ENCODE peak calls at places on chromosomes 12 and 14, in seven cellular contexts. N is germinal center; O is stomach; S is AG08395; B is Ammon's horn; A is activated T-helper 9 cell treated with anti-CD3 and anti-CD28 coated beads, Interleukin-2, amount 50 U/mL, for 16 hours; Y is WTC11. H is an unnamed sample.

GRCh38 chr12:92408072-92408900 is 262.6 kb upstream of the BTG1 start:
- DNase-seq in S (no peak), N (peak; percentile 50), Y (peak; percentile 55), A (no peak), B (no peak), O (peak; percentile 31), H (peak; percentile 41)

GRCh38 chr12:117522559-117522958 is 161.1 kb upstream of the NOS1 start:
- DNase-seq in S (no peak), B (no peak), O (no peak), N (no peak), A (no peak), Y (no peak), H (no peak)

GRCh38 chr14:64092940-64093339 is 201.2 kb downstream of the ESR2 start:
- DNase-seq in S (no peak), Y (no peak), N (no peak), A (no peak), O (no peak), B (no peak), H (no peak)

GRCh38 chr12:114952573-114953196 is 268.7 kb upstream of the TBX3 start:
- DNase-seq in N (no peak), A (no peak), B (peak; percentile 5), Y (no peak), O (no peak), S (no peak), H (no peak)

GRCh38 chr12:52212701-52213540 is 20.1 kb upstream of the KRT7 start:
- DNase-seq in A (no peak), O (no peak), S (no peak), Y (peak; percentile 9), B (no peak), N (no peak), H (no peak)

GRCh38 chr12:108446766-108447165 is 68.3 kb upstream of the FICD start:
- DNase-seq in B (no peak), N (no peak), S (peak; percentile 48), Y (no peak), O (no peak), A (no peak), H (no peak)

GRCh38 chr12:62676521-62677307 is 210.1 kb downstream of the MON2 start:
- DNase-seq in O (no peak), Y (no peak), N (no peak), A (no peak), B (no peak), S (no peak), H (no peak)

GRCh38 chr14:23094666-23095195 is at the start of gene ACIN1:
- DNase-seq in N (peak; percentile 84), A (no peak), O (peak; percentile 75), S (peak; percentile 85), B (peak; percentile 89), Y (no peak), H (peak; percentile 77)

GRCh38 chr12:12008931-12009611 is 61.7 kb upstream of the BCL2L14 start:
- DNase-seq in N (peak; percentile 31), O (no peak), A (peak; percentile 48), Y (peak; percentile 46), S (peak; percentile 64), B (no peak), H (peak; percentile 58)

GRCh38 chr14:74906923-74907620 is 16.0 kb downstream of the RPS6KL1 start:
- DNase-seq in Y (no peak), A (no peak), O (no peak), N (no peak), S (no peak), B (no peak), H (no peak)

GRCh38 chr12:125140239-125140917 is 75.1 kb downstream of the AACS start:
- DNase-seq in Y (peak; percentile 54), B (no peak), S (no peak), A (no peak), N (no peak), O (no peak), H (no peak)

GRCh38 chr14:36424478-36425102 is 95.4 kb downstream of the NKX2-1 start:
- DNase-seq in O (no peak), S (no peak), A (no peak), Y (no peak), N (no peak), B (no peak), H (no peak)

GRCh38 chr12:27524839-27525238 is 833 bp downstream of the PPFIBP1 start:
- DNase-seq in O (no peak), B (no peak), S (no peak), Y (no peak), A (no peak), N (no peak), H (no peak)

GRCh38 chr12:117047810-117048584 is 51.2 kb downstream of the TESC start:
- DNase-seq in Y (no peak), B (no peak), O (no peak), S (peak; percentile 30), N (no peak), A (no peak), H (no peak)

GRCh38 chr14:67892466-67893120 is 73.0 kb downstream of the RAD51B start:
- DNase-seq in S (no peak), B (no peak), N (no peak), A (no peak), Y (no peak), O (no peak), H (no peak)

GRCh38 chr14:91869556-91869955 is 2.2 kb upstream of the TC2N start:
- DNase-seq in Y (no peak), N (no peak), B (no peak), S (no peak), A (no peak), O (no peak), H (no peak)

GRCh38 chr12:268483-268840 is 5.8 kb upstream of the SLC6A13 start:
- DNase-seq in N (no peak), B (no peak), A (no peak), S (no peak), Y (no peak), O (no peak), H (no peak)

GRCh38 chr12:32264995-32265394 is 134.4 kb upstream of the FGD4 start:
- DNase-seq in O (no peak), N (peak; percentile 47), A (no peak), Y (no peak), B (peak; percentile 16), S (no peak), H (no peak)

GRCh38 chr14:21075719-21076437 is 5.8 kb downstream of the ARHGEF40 start:
- DNase-seq in A (no peak), O (no peak), B (no peak), Y (no peak), S (no peak), N (no peak), H (peak; percentile 21)

GRCh38 chr12:104772336-104772735 is 185.8 kb downstream of the SLC41A2 start:
- DNase-seq in B (no peak), S (no peak), O (no peak), N (no peak), Y (no peak), A (no peak), H (no peak)

GRCh38 chr12:24933694-24934407 is 15.1 kb downstream of the BCAT1 start:
- DNase-seq in Y (no peak), B (no peak), A (no peak), O (no peak), S (no peak), N (no peak), H (no peak)

GRCh38 chr14:59427653-59428578 is 37.3 kb downstream of the GPR135 start:
- DNase-seq in Y (no peak), N (no peak), A (no peak), S (no peak), B (no peak), O (no peak), H (no peak)